ENCODE peak calls at places on chromosome 5, in four cellular contexts. B is heart right ventricle, M is gastrocnemius medialis, V is BE2C. R is an unnamed sample.

GRCh38 chr5:122940890-122941289 is 95.5 kb downstream of the SNX24 start:
- DNase-seq in V (no peak), M (no peak), B (no peak), R (no peak)

GRCh38 chr5:33336911-33337620 is 103.7 kb upstream of the TARS1 start:
- DNase-seq in B (no peak), M (no peak), V (no peak), R (no peak)

GRCh38 chr5:126846756-126847155 is 69.8 kb downstream of the LMNB1 start:
- DNase-seq in M (no peak), B (no peak), V (peak), R (no peak)

GRCh38 chr5:154140381-154140780 is 50.2 kb upstream of the GALNT10 start:
- DNase-seq in V (no peak), B (no peak), M (no peak), R (no peak)

GRCh38 chr5:127685662-127686061 is 17.5 kb upstream of the CCDC192 start:
- DNase-seq in V (no peak), M (no peak), B (no peak), R (no peak)

GRCh38 chr5:144336191-144336590 is 165.5 kb downstream of the KCTD16 start:
- DNase-seq in V (no peak), M (no peak), B (no peak), R (no peak)

GRCh38 chr5:95727764-95728191 is 3.4 kb upstream of the RHOBTB3 start:
- DNase-seq in M (no peak), B (no peak), V (peak), R (no peak)

GRCh38 chr5:53503819-53504218 is 23.4 kb downstream of the FST start:
- DNase-seq in V (no peak), M (no peak), B (no peak), R (no peak)

GRCh38 chr5:168434746-168435321 is 51.4 kb upstream of the RARS1 start:
- DNase-seq in M (no peak), V (no peak), B (no peak), R (no peak)

GRCh38 chr5:68661237-68661636 is 432.6 kb upstream of the SLC30A5 start:
- DNase-seq in B (no peak), V (peak), M (no peak), R (peak)

GRCh38 chr5:23776684-23777083 is 269.3 kb downstream of the PRDM9 start:
- DNase-seq in V (no peak), M (no peak), B (no peak), R (no peak)

GRCh38 chr5:150589791-150590601 is 50.5 kb upstream of the SYNPO start:
- DNase-seq in V (peak), B (peak), M (peak), R (no peak)

GRCh38 chr5:181205735-181206401 is 872 bp upstream of the TRIM7 start:
- DNase-seq in B (no peak), M (peak), V (no peak), R (no peak)

GRCh38 chr5:161155451-161155850 is 303.4 kb upstream of the ATP10B start:
- DNase-seq in V (no peak), M (no peak), B (no peak), R (no peak)

DNA sequence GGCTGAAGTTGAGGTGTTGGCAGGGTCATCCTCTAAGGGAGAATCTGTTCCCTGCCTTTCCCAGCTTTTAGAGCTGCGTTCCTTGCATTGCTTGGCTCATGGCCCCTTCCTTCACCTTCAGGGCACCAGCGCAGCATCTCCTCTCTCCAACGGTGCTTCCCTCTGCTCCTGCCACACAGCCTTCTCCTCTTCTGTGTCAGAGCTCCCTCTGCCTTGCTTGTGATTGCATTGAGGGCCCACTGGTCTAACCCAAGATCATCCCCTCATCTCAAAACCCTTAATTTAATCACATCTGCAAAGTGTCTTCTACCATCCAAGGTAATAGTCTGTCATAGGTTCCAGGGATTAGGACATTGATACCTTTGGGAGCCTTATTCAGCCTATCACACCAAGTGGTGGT is 205.7 kb upstream of the TBCA start:
- DNase-seq in V (no peak), B (no peak), M (no peak), R (no peak)
- TF ChIP-seq CTCF in V (no peak), B (no peak), M (no peak), R (no peak)

DNA sequence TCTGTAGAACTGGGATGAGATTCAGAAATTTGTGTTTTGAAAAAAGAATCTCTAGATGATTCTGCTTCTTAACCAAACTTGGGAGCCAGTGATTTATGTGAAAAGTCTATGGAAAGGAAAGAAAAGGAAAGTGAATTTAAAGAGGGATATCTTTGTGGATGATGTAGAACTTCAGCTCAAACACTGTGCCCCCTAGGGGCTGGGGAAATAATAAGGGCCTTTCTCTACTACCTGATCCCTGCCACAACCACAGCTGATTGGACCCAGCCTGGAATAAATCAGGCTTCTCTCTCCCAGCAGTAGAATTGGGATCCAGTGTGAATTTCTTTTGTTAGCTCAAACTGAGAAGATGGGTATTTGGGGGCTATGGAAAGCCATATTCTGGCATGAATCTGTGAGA is 155.0 kb downstream of the PRELID2 start:
- DNase-seq in M (no peak), V (no peak), B (no peak), R (no peak)
- TF ChIP-seq CTCF in M (no peak), V (peak), B (peak), R (no peak)

GRCh38 chr5:1343931-1344901 is 683 bp downstream of the CLPTM1L start:
- DNase-seq in M (no peak), B (no peak), V (peak), R (peak)

GRCh38 chr5:1343315-1343751 is 1.6 kb downstream of the CLPTM1L start:
- DNase-seq in M (no peak), V (no peak), B (no peak), R (no peak)

GRCh38 chr5:1345876-1346626 is 1.2 kb upstream of the CLPTM1L start:
- DNase-seq in V (no peak), M (no peak), B (no peak), R (no peak)

GRCh38 chr5:1346627-1347440 is 1.9 kb upstream of the CLPTM1L start:
- DNase-seq in V (no peak), B (no peak), M (no peak), R (no peak)

GRCh38 chr5:1344975-1345838 is at the start of gene CLPTM1L:
- DNase-seq in M (peak), V (peak), B (peak), R (peak)
- TF ChIP-seq CTCF in M (peak), V (no peak), B (no peak), R (no peak)

GRCh38 chr5:119255571-119256356 is 100.1 kb upstream of the TNFAIP8 start:
- DNase-seq in V (peak), M (no peak), B (no peak), R (no peak)
- TF ChIP-seq CTCF in V (peak), M (no peak), B (peak), R (no peak)

DNA sequence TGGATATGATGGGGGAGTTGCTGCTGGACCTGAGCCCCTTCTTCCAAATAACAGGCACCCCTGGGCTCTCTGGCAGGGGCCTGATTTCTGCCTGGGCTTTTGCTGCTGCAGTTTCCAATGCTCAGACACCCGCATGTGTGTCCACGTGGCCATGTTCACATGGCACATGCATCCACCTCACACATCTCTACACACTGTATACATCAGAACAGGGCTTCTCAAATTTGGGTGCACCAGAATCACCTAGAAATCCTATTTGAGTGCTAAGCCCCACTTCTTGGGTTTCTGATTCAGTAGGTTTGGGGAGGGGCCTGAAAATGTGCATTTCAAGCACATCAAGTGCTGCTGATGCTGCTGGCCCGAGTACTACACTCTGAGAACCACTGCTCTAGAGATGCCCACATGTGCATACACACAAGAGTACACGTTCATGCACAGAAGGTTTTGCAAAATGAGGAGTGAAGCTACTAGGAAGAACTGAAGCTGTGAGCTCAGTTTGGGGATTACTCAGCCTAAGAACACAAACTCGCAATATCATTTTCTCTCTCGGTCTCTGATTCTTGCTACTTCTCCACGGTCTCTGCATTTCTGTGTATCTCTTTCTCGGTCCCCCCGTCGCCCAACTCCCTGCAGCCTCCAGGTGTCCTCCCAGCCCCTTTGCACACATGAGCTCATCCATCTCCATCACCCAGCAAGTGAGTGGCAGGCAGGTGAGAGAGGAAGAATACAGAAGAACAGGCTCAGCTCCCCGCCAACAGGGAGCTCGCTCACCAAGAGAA is 97.1 kb downstream of the PCDH1 start:
- DNase-seq in V (no peak), B (no peak), M (no peak), R (no peak)
- TF ChIP-seq CTCF in V (no peak), B (no peak), M (no peak), R (no peak)

DNA sequence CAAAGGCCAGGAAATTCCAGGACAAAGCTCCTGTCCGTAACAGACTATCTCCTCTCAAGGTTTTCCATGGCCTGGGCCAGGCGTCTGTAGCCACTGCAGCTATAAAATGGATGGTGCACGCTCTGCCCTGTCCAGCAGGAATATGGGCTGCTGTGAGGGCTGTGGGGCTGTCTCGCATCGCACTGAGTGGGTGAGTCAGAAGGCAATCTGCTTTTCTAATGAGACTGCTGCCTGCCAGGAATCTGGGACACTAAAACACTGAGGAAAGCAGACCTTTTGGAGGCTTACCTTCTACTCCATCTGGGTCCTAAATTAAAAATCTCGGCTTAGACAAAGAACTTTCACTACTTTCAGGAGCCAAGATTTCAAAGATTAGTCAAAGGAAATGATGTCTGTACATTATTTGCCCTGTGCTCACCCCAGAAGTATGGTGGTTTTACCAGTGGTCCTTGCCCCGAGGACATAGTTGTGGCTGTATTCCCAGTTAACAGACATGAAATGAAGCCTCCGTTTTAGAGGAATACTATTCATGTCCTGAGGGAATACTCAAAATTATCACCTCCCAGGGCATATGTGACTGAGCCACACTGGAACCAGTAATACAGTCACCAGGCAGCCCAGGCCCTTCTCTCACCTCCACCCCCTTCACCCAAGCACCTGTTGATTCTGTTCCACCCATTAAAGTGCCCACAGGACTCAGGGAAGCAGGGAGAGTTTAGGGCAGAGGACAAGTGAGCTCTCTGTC is 56.4 kb downstream of the PFDN1 start:
- DNase-seq in M (no peak), B (peak), V (peak), R (no peak)
- TF ChIP-seq CTCF in M (no peak), B (no peak), V (no peak), R (no peak)

GRCh38 chr5:124906339-124907097 is 160.1 kb upstream of the ZNF608 start:
- DNase-seq in M (peak), B (peak), V (peak), R (peak)
- TF ChIP-seq CTCF in M (no peak), B (no peak), V (no peak), R (no peak)

GRCh38 chr5:177552839-177553455 is 1.4 kb downstream of the FAM193B start:
- DNase-seq in B (no peak), V (peak), M (no peak), R (peak)

GRCh38 chr5:177555665-177556064 is 1.3 kb upstream of the FAM193B start:
- DNase-seq in V (no peak), M (no peak), B (no peak), R (no peak)

GRCh38 chr5:177553671-177554429 is 513 bp downstream of the FAM193B start:
- DNase-seq in M (no peak), V (peak), B (peak), R (peak)

GRCh38 chr5:177555228-177555627 is 865 bp upstream of the FAM193B start:
- DNase-seq in M (no peak), V (no peak), B (no peak), R (no peak)

DNA sequence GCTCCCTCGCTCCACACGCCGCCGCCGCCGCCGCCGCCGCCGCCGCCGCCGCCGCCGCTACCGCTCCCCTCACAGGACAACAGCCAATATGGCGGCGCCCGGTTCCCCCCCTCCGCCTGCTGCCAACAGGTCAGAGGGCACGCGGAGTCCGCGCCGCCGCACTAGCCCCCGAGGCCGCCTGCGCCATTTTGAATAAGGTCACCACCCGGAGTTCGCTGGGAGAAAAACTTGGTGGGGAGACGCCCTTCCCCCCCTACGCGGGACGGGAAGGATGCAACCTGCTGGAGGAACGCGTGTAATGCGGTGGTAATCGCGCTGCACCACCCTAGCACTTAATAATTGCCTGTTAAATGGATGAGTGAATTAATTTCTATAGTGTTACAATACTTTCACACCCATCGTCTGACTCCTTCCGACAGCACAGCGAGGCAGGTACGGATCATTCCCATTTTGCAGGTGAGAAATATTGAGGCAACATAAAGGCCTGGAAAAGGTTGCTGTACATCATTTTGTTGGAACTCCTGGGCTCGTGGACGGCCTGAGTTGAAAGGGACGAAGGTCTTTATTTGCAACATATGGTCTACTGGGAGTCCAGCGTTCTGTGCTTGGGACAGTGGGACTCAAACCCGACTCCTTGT is at the start of gene FAM193B:
- DNase-seq in M (peak), B (peak), V (peak), R (peak)
- TF ChIP-seq CTCF in M (no peak), B (peak), V (peak), R (no peak)

GRCh38 chr5:156332245-156332644 is 5.3 kb downstream of the SGCD start:
- DNase-seq in M (no peak), B (no peak), V (no peak), R (no peak)
- TF ChIP-seq CTCF in M (no peak), B (no peak), V (no peak), R (no peak)